ENCODE peak calls at places on chromosomes 13 and 19, in seven cellular contexts. One of them, this sample, is unnamed.

GRCh38 chr13:101838305-101838835 is 385.9 kb downstream of the ITGBL1 start:
- DNase-seq in H7: no peak
- DNase-seq in activated naive CD4-positive, alpha-beta T cell treated with anti-CD3 and anti-CD28 coated beads, Interleukin-2, amount 10 ng/mL, durations not matched to agents 7 days and 5 days: no peak
- DNase-seq in KBM-7: no peak
- DNase-seq in breast epithelium: no peak
- DNase-seq in activated naive CD8-positive, alpha-beta T cell treated with anti-CD3 and anti-CD28 coated beads, Interleukin-2, amount 50 U/mL, for 24 hours: no peak
- DNase-seq in erythroblast: no peak
- DNase-seq in this sample: no peak

GRCh38 chr13:108947551-108948030 is 318.2 kb downstream of the MYO16 start:
- DNase-seq in H7: no peak
- DNase-seq in activated naive CD4-positive, alpha-beta T cell treated with anti-CD3 and anti-CD28 coated beads, Interleukin-2, amount 10 ng/mL, durations not matched to agents 7 days and 5 days: no peak
- DNase-seq in KBM-7: no peak
- DNase-seq in breast epithelium: no peak
- DNase-seq in activated naive CD8-positive, alpha-beta T cell treated with anti-CD3 and anti-CD28 coated beads, Interleukin-2, amount 50 U/mL, for 24 hours: no peak
- DNase-seq in erythroblast: no peak
- DNase-seq in this sample: no peak

GRCh38 chr13:113748862-113749451 is 10.1 kb upstream of the TMEM255B start:
- DNase-seq in H7: peak
- DNase-seq in activated naive CD4-positive, alpha-beta T cell treated with anti-CD3 and anti-CD28 coated beads, Interleukin-2, amount 10 ng/mL, durations not matched to agents 7 days and 5 days: no peak
- DNase-seq in KBM-7: no peak
- DNase-seq in breast epithelium: no peak
- DNase-seq in activated naive CD8-positive, alpha-beta T cell treated with anti-CD3 and anti-CD28 coated beads, Interleukin-2, amount 50 U/mL, for 24 hours: no peak
- DNase-seq in erythroblast: no peak
- DNase-seq in this sample: no peak

GRCh38 chr13:28357247-28357825 is 137.6 kb downstream of the FLT1 start:
- DNase-seq in H7: no peak
- DNase-seq in activated naive CD4-positive, alpha-beta T cell treated with anti-CD3 and anti-CD28 coated beads, Interleukin-2, amount 10 ng/mL, durations not matched to agents 7 days and 5 days: no peak
- DNase-seq in KBM-7: no peak
- DNase-seq in breast epithelium: no peak
- DNase-seq in activated naive CD8-positive, alpha-beta T cell treated with anti-CD3 and anti-CD28 coated beads, Interleukin-2, amount 50 U/mL, for 24 hours: no peak
- DNase-seq in erythroblast: no peak
- DNase-seq in this sample: peak

GRCh38 chr19:28537079-28537478 is 675.9 kb downstream of the UQCRFS1 start:
- DNase-seq in H7: no peak
- DNase-seq in activated naive CD4-positive, alpha-beta T cell treated with anti-CD3 and anti-CD28 coated beads, Interleukin-2, amount 10 ng/mL, durations not matched to agents 7 days and 5 days: no peak
- DNase-seq in KBM-7: no peak
- DNase-seq in breast epithelium: no peak
- DNase-seq in activated naive CD8-positive, alpha-beta T cell treated with anti-CD3 and anti-CD28 coated beads, Interleukin-2, amount 50 U/mL, for 24 hours: no peak
- DNase-seq in erythroblast: no peak
- DNase-seq in this sample: no peak

GRCh38 chr13:50161052-50161451 is 145.8 kb downstream of the KCNRG start:
- DNase-seq in H7: no peak
- DNase-seq in activated naive CD4-positive, alpha-beta T cell treated with anti-CD3 and anti-CD28 coated beads, Interleukin-2, amount 10 ng/mL, durations not matched to agents 7 days and 5 days: no peak
- DNase-seq in KBM-7: no peak
- DNase-seq in breast epithelium: no peak
- DNase-seq in activated naive CD8-positive, alpha-beta T cell treated with anti-CD3 and anti-CD28 coated beads, Interleukin-2, amount 50 U/mL, for 24 hours: no peak
- DNase-seq in erythroblast: peak
- DNase-seq in this sample: no peak

GRCh38 chr19:12792853-12793289 is 1.6 kb downstream of the JUNB start:
- DNase-seq in H7: peak
- DNase-seq in activated naive CD4-positive, alpha-beta T cell treated with anti-CD3 and anti-CD28 coated beads, Interleukin-2, amount 10 ng/mL, durations not matched to agents 7 days and 5 days: no peak
- DNase-seq in KBM-7: no peak
- DNase-seq in breast epithelium: no peak
- DNase-seq in activated naive CD8-positive, alpha-beta T cell treated with anti-CD3 and anti-CD28 coated beads, Interleukin-2, amount 50 U/mL, for 24 hours: no peak
- DNase-seq in erythroblast: no peak
- DNase-seq in this sample: no peak

GRCh38 chr13:26323127-26323526 is 69.2 kb downstream of the CDK8 start:
- DNase-seq in H7: no peak
- DNase-seq in activated naive CD4-positive, alpha-beta T cell treated with anti-CD3 and anti-CD28 coated beads, Interleukin-2, amount 10 ng/mL, durations not matched to agents 7 days and 5 days: no peak
- DNase-seq in KBM-7: no peak
- DNase-seq in breast epithelium: no peak
- DNase-seq in activated naive CD8-positive, alpha-beta T cell treated with anti-CD3 and anti-CD28 coated beads, Interleukin-2, amount 50 U/mL, for 24 hours: no peak
- DNase-seq in erythroblast: no peak
- DNase-seq in this sample: no peak

GRCh38 chr13:111874981-111875380 is 192.0 kb upstream of the SOX1 start:
- DNase-seq in H7: no peak
- DNase-seq in activated naive CD4-positive, alpha-beta T cell treated with anti-CD3 and anti-CD28 coated beads, Interleukin-2, amount 10 ng/mL, durations not matched to agents 7 days and 5 days: no peak
- DNase-seq in KBM-7: no peak
- DNase-seq in breast epithelium: no peak
- DNase-seq in activated naive CD8-positive, alpha-beta T cell treated with anti-CD3 and anti-CD28 coated beads, Interleukin-2, amount 50 U/mL, for 24 hours: no peak
- DNase-seq in erythroblast: no peak
- DNase-seq in this sample: no peak

GRCh38 chr13:33679658-33680012 is 138.3 kb upstream of the RFC3 start:
- DNase-seq in H7: no peak
- DNase-seq in activated naive CD4-positive, alpha-beta T cell treated with anti-CD3 and anti-CD28 coated beads, Interleukin-2, amount 10 ng/mL, durations not matched to agents 7 days and 5 days: no peak
- DNase-seq in KBM-7: no peak
- DNase-seq in breast epithelium: no peak
- DNase-seq in activated naive CD8-positive, alpha-beta T cell treated with anti-CD3 and anti-CD28 coated beads, Interleukin-2, amount 50 U/mL, for 24 hours: no peak
- DNase-seq in erythroblast: no peak
- DNase-seq in this sample: no peak

GRCh38 chr19:3723883-3724282 is 15.7 kb downstream of the TJP3 start:
- DNase-seq in H7: peak
- DNase-seq in activated naive CD4-positive, alpha-beta T cell treated with anti-CD3 and anti-CD28 coated beads, Interleukin-2, amount 10 ng/mL, durations not matched to agents 7 days and 5 days: no peak
- DNase-seq in KBM-7: no peak
- DNase-seq in breast epithelium: no peak
- DNase-seq in activated naive CD8-positive, alpha-beta T cell treated with anti-CD3 and anti-CD28 coated beads, Interleukin-2, amount 50 U/mL, for 24 hours: no peak
- DNase-seq in erythroblast: no peak
- DNase-seq in this sample: no peak

GRCh38 chr13:74931698-74932433 is 550.1 kb downstream of the TBC1D4 start:
- DNase-seq in H7: no peak
- DNase-seq in activated naive CD4-positive, alpha-beta T cell treated with anti-CD3 and anti-CD28 coated beads, Interleukin-2, amount 10 ng/mL, durations not matched to agents 7 days and 5 days: no peak
- DNase-seq in KBM-7: no peak
- DNase-seq in breast epithelium: no peak
- DNase-seq in activated naive CD8-positive, alpha-beta T cell treated with anti-CD3 and anti-CD28 coated beads, Interleukin-2, amount 50 U/mL, for 24 hours: no peak
- DNase-seq in erythroblast: no peak
- DNase-seq in this sample: no peak

GRCh38 chr13:44013666-44014291 is 134.1 kb downstream of the LACC1 start:
- DNase-seq in H7: no peak
- DNase-seq in activated naive CD4-positive, alpha-beta T cell treated with anti-CD3 and anti-CD28 coated beads, Interleukin-2, amount 10 ng/mL, durations not matched to agents 7 days and 5 days: no peak
- DNase-seq in KBM-7: no peak
- DNase-seq in breast epithelium: no peak
- DNase-seq in activated naive CD8-positive, alpha-beta T cell treated with anti-CD3 and anti-CD28 coated beads, Interleukin-2, amount 50 U/mL, for 24 hours: no peak
- DNase-seq in erythroblast: no peak
- DNase-seq in this sample: peak

GRCh38 chr13:20258208-20258962 is 26.3 kb upstream of the GJB6 start:
- DNase-seq in H7: no peak
- DNase-seq in activated naive CD4-positive, alpha-beta T cell treated with anti-CD3 and anti-CD28 coated beads, Interleukin-2, amount 10 ng/mL, durations not matched to agents 7 days and 5 days: no peak
- DNase-seq in KBM-7: no peak
- DNase-seq in breast epithelium: no peak
- DNase-seq in activated naive CD8-positive, alpha-beta T cell treated with anti-CD3 and anti-CD28 coated beads, Interleukin-2, amount 50 U/mL, for 24 hours: no peak
- DNase-seq in erythroblast: no peak
- DNase-seq in this sample: no peak

GRCh38 chr19:50933640-50934039 is 19.2 kb downstream of the KLK5 start:
- DNase-seq in H7: no peak
- DNase-seq in activated naive CD4-positive, alpha-beta T cell treated with anti-CD3 and anti-CD28 coated beads, Interleukin-2, amount 10 ng/mL, durations not matched to agents 7 days and 5 days: no peak
- DNase-seq in KBM-7: no peak
- DNase-seq in breast epithelium: no peak
- DNase-seq in activated naive CD8-positive, alpha-beta T cell treated with anti-CD3 and anti-CD28 coated beads, Interleukin-2, amount 50 U/mL, for 24 hours: no peak
- DNase-seq in erythroblast: peak
- DNase-seq in this sample: no peak

GRCh38 chr19:46271488-46272197 is 25.2 kb upstream of the HIF3A start:
- DNase-seq in H7: no peak
- DNase-seq in activated naive CD4-positive, alpha-beta T cell treated with anti-CD3 and anti-CD28 coated beads, Interleukin-2, amount 10 ng/mL, durations not matched to agents 7 days and 5 days: no peak
- DNase-seq in KBM-7: no peak
- DNase-seq in breast epithelium: no peak
- DNase-seq in activated naive CD8-positive, alpha-beta T cell treated with anti-CD3 and anti-CD28 coated beads, Interleukin-2, amount 50 U/mL, for 24 hours: peak
- DNase-seq in erythroblast: no peak
- DNase-seq in this sample: peak

GRCh38 chr19:44341794-44342193 is 14.7 kb downstream of the ZNF112 start:
- DNase-seq in H7: no peak
- DNase-seq in activated naive CD4-positive, alpha-beta T cell treated with anti-CD3 and anti-CD28 coated beads, Interleukin-2, amount 10 ng/mL, durations not matched to agents 7 days and 5 days: no peak
- DNase-seq in KBM-7: no peak
- DNase-seq in breast epithelium: no peak
- DNase-seq in activated naive CD8-positive, alpha-beta T cell treated with anti-CD3 and anti-CD28 coated beads, Interleukin-2, amount 50 U/mL, for 24 hours: no peak
- DNase-seq in erythroblast: no peak
- DNase-seq in this sample: no peak

GRCh38 chr19:41219924-41220567 is 1.0 kb downstream of the AXL start:
- DNase-seq in H7: peak
- DNase-seq in activated naive CD4-positive, alpha-beta T cell treated with anti-CD3 and anti-CD28 coated beads, Interleukin-2, amount 10 ng/mL, durations not matched to agents 7 days and 5 days: no peak
- DNase-seq in KBM-7: no peak
- DNase-seq in breast epithelium: no peak
- DNase-seq in activated naive CD8-positive, alpha-beta T cell treated with anti-CD3 and anti-CD28 coated beads, Interleukin-2, amount 50 U/mL, for 24 hours: no peak
- DNase-seq in erythroblast: no peak
- DNase-seq in this sample: peak

GRCh38 chr13:43316997-43317396 is 293.6 kb downstream of the DNAJC15 start:
- DNase-seq in H7: peak
- DNase-seq in activated naive CD4-positive, alpha-beta T cell treated with anti-CD3 and anti-CD28 coated beads, Interleukin-2, amount 10 ng/mL, durations not matched to agents 7 days and 5 days: no peak
- DNase-seq in KBM-7: peak
- DNase-seq in breast epithelium: no peak
- DNase-seq in activated naive CD8-positive, alpha-beta T cell treated with anti-CD3 and anti-CD28 coated beads, Interleukin-2, amount 50 U/mL, for 24 hours: no peak
- DNase-seq in erythroblast: no peak
- DNase-seq in this sample: peak

GRCh38 chr13:19088416-19088815 is 93.2 kb downstream of the TUBA3C start:
- DNase-seq in H7: no peak
- DNase-seq in activated naive CD4-positive, alpha-beta T cell treated with anti-CD3 and anti-CD28 coated beads, Interleukin-2, amount 10 ng/mL, durations not matched to agents 7 days and 5 days: no peak
- DNase-seq in KBM-7: no peak
- DNase-seq in breast epithelium: no peak
- DNase-seq in activated naive CD8-positive, alpha-beta T cell treated with anti-CD3 and anti-CD28 coated beads, Interleukin-2, amount 50 U/mL, for 24 hours: no peak
- DNase-seq in erythroblast: no peak
- DNase-seq in this sample: no peak

GRCh38 chr19:34808566-34808965 is 35.6 kb upstream of the ZNF599 start:
- DNase-seq in H7: no peak
- DNase-seq in activated naive CD4-positive, alpha-beta T cell treated with anti-CD3 and anti-CD28 coated beads, Interleukin-2, amount 10 ng/mL, durations not matched to agents 7 days and 5 days: no peak
- DNase-seq in KBM-7: no peak
- DNase-seq in breast epithelium: no peak
- DNase-seq in activated naive CD8-positive, alpha-beta T cell treated with anti-CD3 and anti-CD28 coated beads, Interleukin-2, amount 50 U/mL, for 24 hours: no peak
- DNase-seq in erythroblast: no peak
- DNase-seq in this sample: peak

GRCh38 chr13:73096173-73097117 is 37.6 kb downstream of the KLF5 start:
- DNase-seq in H7: no peak
- DNase-seq in activated naive CD4-positive, alpha-beta T cell treated with anti-CD3 and anti-CD28 coated beads, Interleukin-2, amount 10 ng/mL, durations not matched to agents 7 days and 5 days: no peak
- DNase-seq in KBM-7: no peak
- DNase-seq in breast epithelium: no peak
- DNase-seq in activated naive CD8-positive, alpha-beta T cell treated with anti-CD3 and anti-CD28 coated beads, Interleukin-2, amount 50 U/mL, for 24 hours: no peak
- DNase-seq in erythroblast: no peak
- DNase-seq in this sample: no peak

GRCh38 chr13:20353973-20354372 is 121.9 kb upstream of the GJB6 start:
- DNase-seq in H7: no peak
- DNase-seq in activated naive CD4-positive, alpha-beta T cell treated with anti-CD3 and anti-CD28 coated beads, Interleukin-2, amount 10 ng/mL, durations not matched to agents 7 days and 5 days: no peak
- DNase-seq in KBM-7: peak
- DNase-seq in breast epithelium: no peak
- DNase-seq in activated naive CD8-positive, alpha-beta T cell treated with anti-CD3 and anti-CD28 coated beads, Interleukin-2, amount 50 U/mL, for 24 hours: no peak
- DNase-seq in erythroblast: no peak
- DNase-seq in this sample: no peak

GRCh38 chr19:15828121-15828620 is 12.7 kb upstream of the OR10H1 start:
- DNase-seq in H7: no peak
- DNase-seq in activated naive CD4-positive, alpha-beta T cell treated with anti-CD3 and anti-CD28 coated beads, Interleukin-2, amount 10 ng/mL, durations not matched to agents 7 days and 5 days: no peak
- DNase-seq in KBM-7: peak
- DNase-seq in breast epithelium: no peak
- DNase-seq in activated naive CD8-positive, alpha-beta T cell treated with anti-CD3 and anti-CD28 coated beads, Interleukin-2, amount 50 U/mL, for 24 hours: no peak
- DNase-seq in erythroblast: peak
- DNase-seq in this sample: no peak

GRCh38 chr19:10517361-10517759 is at the start of gene S1PR5:
- DNase-seq in H7: peak
- DNase-seq in activated naive CD4-positive, alpha-beta T cell treated with anti-CD3 and anti-CD28 coated beads, Interleukin-2, amount 10 ng/mL, durations not matched to agents 7 days and 5 days: peak
- DNase-seq in KBM-7: no peak
- DNase-seq in breast epithelium: no peak
- DNase-seq in activated naive CD8-positive, alpha-beta T cell treated with anti-CD3 and anti-CD28 coated beads, Interleukin-2, amount 50 U/mL, for 24 hours: no peak
- DNase-seq in erythroblast: no peak
- DNase-seq in this sample: no peak

GRCh38 chr19:11848594-11849263 is at the start of gene ZNF439:
- DNase-seq in H7: peak
- DNase-seq in activated naive CD4-positive, alpha-beta T cell treated with anti-CD3 and anti-CD28 coated beads, Interleukin-2, amount 10 ng/mL, durations not matched to agents 7 days and 5 days: peak
- DNase-seq in KBM-7: no peak
- DNase-seq in breast epithelium: peak
- DNase-seq in activated naive CD8-positive, alpha-beta T cell treated with anti-CD3 and anti-CD28 coated beads, Interleukin-2, amount 50 U/mL, for 24 hours: peak
- DNase-seq in erythroblast: peak
- DNase-seq in this sample: peak

GRCh38 chr19:20315543-20315942 is 148.5 kb downstream of the ZNF486 start:
- DNase-seq in H7: no peak
- DNase-seq in activated naive CD4-positive, alpha-beta T cell treated with anti-CD3 and anti-CD28 coated beads, Interleukin-2, amount 10 ng/mL, durations not matched to agents 7 days and 5 days: no peak
- DNase-seq in KBM-7: no peak
- DNase-seq in breast epithelium: no peak
- DNase-seq in activated naive CD8-positive, alpha-beta T cell treated with anti-CD3 and anti-CD28 coated beads, Interleukin-2, amount 50 U/mL, for 24 hours: no peak
- DNase-seq in erythroblast: no peak
- DNase-seq in this sample: no peak

GRCh38 chr19:29837448-29837961 is 25.7 kb downstream of the CCNE1 start:
- DNase-seq in H7: no peak
- DNase-seq in activated naive CD4-positive, alpha-beta T cell treated with anti-CD3 and anti-CD28 coated beads, Interleukin-2, amount 10 ng/mL, durations not matched to agents 7 days and 5 days: peak
- DNase-seq in KBM-7: no peak
- DNase-seq in breast epithelium: no peak
- DNase-seq in activated naive CD8-positive, alpha-beta T cell treated with anti-CD3 and anti-CD28 coated beads, Interleukin-2, amount 50 U/mL, for 24 hours: peak
- DNase-seq in erythroblast: no peak
- DNase-seq in this sample: no peak

GRCh38 chr13:75514080-75515040 is 23.3 kb downstream of the COMMD6 start:
- DNase-seq in H7: no peak
- DNase-seq in activated naive CD4-positive, alpha-beta T cell treated with anti-CD3 and anti-CD28 coated beads, Interleukin-2, amount 10 ng/mL, durations not matched to agents 7 days and 5 days: no peak
- DNase-seq in KBM-7: peak
- DNase-seq in breast epithelium: no peak
- DNase-seq in activated naive CD8-positive, alpha-beta T cell treated with anti-CD3 and anti-CD28 coated beads, Interleukin-2, amount 50 U/mL, for 24 hours: no peak
- DNase-seq in erythroblast: no peak
- DNase-seq in this sample: no peak

GRCh38 chr19:51743405-51743804 is 8.3 kb downstream of the FPR1 start:
- DNase-seq in H7: no peak
- DNase-seq in activated naive CD4-positive, alpha-beta T cell treated with anti-CD3 and anti-CD28 coated beads, Interleukin-2, amount 10 ng/mL, durations not matched to agents 7 days and 5 days: no peak
- DNase-seq in KBM-7: no peak
- DNase-seq in breast epithelium: no peak
- DNase-seq in activated naive CD8-positive, alpha-beta T cell treated with anti-CD3 and anti-CD28 coated beads, Interleukin-2, amount 50 U/mL, for 24 hours: no peak
- DNase-seq in erythroblast: no peak
- DNase-seq in this sample: no peak

GRCh38 chr19:7917292-7918061 is 2.7 kb upstream of the SNAPC2 start:
- DNase-seq in H7: peak
- DNase-seq in activated naive CD4-positive, alpha-beta T cell treated with anti-CD3 and anti-CD28 coated beads, Interleukin-2, amount 10 ng/mL, durations not matched to agents 7 days and 5 days: peak
- DNase-seq in KBM-7: peak
- DNase-seq in breast epithelium: no peak
- DNase-seq in activated naive CD8-positive, alpha-beta T cell treated with anti-CD3 and anti-CD28 coated beads, Interleukin-2, amount 50 U/mL, for 24 hours: peak
- DNase-seq in erythroblast: peak
- DNase-seq in this sample: peak

GRCh38 chr19:18357442-18358264 is 17.3 kb downstream of the PGPEP1 start:
- DNase-seq in H7: no peak
- DNase-seq in activated naive CD4-positive, alpha-beta T cell treated with anti-CD3 and anti-CD28 coated beads, Interleukin-2, amount 10 ng/mL, durations not matched to agents 7 days and 5 days: no peak
- DNase-seq in KBM-7: no peak
- DNase-seq in breast epithelium: no peak
- DNase-seq in activated naive CD8-positive, alpha-beta T cell treated with anti-CD3 and anti-CD28 coated beads, Interleukin-2, amount 50 U/mL, for 24 hours: no peak
- DNase-seq in erythroblast: no peak
- DNase-seq in this sample: no peak

GRCh38 chr19:56099638-56100539 is 21.2 kb downstream of the ZNF787 start:
- DNase-seq in H7: peak
- DNase-seq in activated naive CD4-positive, alpha-beta T cell treated with anti-CD3 and anti-CD28 coated beads, Interleukin-2, amount 10 ng/mL, durations not matched to agents 7 days and 5 days: no peak
- DNase-seq in KBM-7: no peak
- DNase-seq in breast epithelium: no peak
- DNase-seq in activated naive CD8-positive, alpha-beta T cell treated with anti-CD3 and anti-CD28 coated beads, Interleukin-2, amount 50 U/mL, for 24 hours: no peak
- DNase-seq in erythroblast: no peak
- DNase-seq in this sample: no peak

GRCh38 chr13:44816701-44817684 is 172.3 kb downstream of the NUFIP1 start:
- DNase-seq in H7: no peak
- DNase-seq in activated naive CD4-positive, alpha-beta T cell treated with anti-CD3 and anti-CD28 coated beads, Interleukin-2, amount 10 ng/mL, durations not matched to agents 7 days and 5 days: no peak
- DNase-seq in KBM-7: no peak
- DNase-seq in breast epithelium: no peak
- DNase-seq in activated naive CD8-positive, alpha-beta T cell treated with anti-CD3 and anti-CD28 coated beads, Interleukin-2, amount 50 U/mL, for 24 hours: no peak
- DNase-seq in erythroblast: no peak
- DNase-seq in this sample: peak

GRCh38 chr19:46785054-46785979 is 3.1 kb downstream of the SLC1A5 start:
- DNase-seq in H7: peak
- DNase-seq in activated naive CD4-positive, alpha-beta T cell treated with anti-CD3 and anti-CD28 coated beads, Interleukin-2, amount 10 ng/mL, durations not matched to agents 7 days and 5 days: no peak
- DNase-seq in KBM-7: no peak
- DNase-seq in breast epithelium: no peak
- DNase-seq in activated naive CD8-positive, alpha-beta T cell treated with anti-CD3 and anti-CD28 coated beads, Interleukin-2, amount 50 U/mL, for 24 hours: no peak
- DNase-seq in erythroblast: no peak
- DNase-seq in this sample: no peak

GRCh38 chr19:19026299-19026971 is 6.9 kb downstream of the SUGP2 start:
- DNase-seq in H7: peak
- DNase-seq in activated naive CD4-positive, alpha-beta T cell treated with anti-CD3 and anti-CD28 coated beads, Interleukin-2, amount 10 ng/mL, durations not matched to agents 7 days and 5 days: no peak
- DNase-seq in KBM-7: peak
- DNase-seq in breast epithelium: no peak
- DNase-seq in activated naive CD8-positive, alpha-beta T cell treated with anti-CD3 and anti-CD28 coated beads, Interleukin-2, amount 50 U/mL, for 24 hours: no peak
- DNase-seq in erythroblast: no peak
- DNase-seq in this sample: peak

GRCh38 chr19:39671739-39672363 is 16.1 kb downstream of the LGALS16 start:
- DNase-seq in H7: peak
- DNase-seq in activated naive CD4-positive, alpha-beta T cell treated with anti-CD3 and anti-CD28 coated beads, Interleukin-2, amount 10 ng/mL, durations not matched to agents 7 days and 5 days: peak
- DNase-seq in KBM-7: peak
- DNase-seq in breast epithelium: no peak
- DNase-seq in activated naive CD8-positive, alpha-beta T cell treated with anti-CD3 and anti-CD28 coated beads, Interleukin-2, amount 50 U/mL, for 24 hours: peak
- DNase-seq in erythroblast: peak
- DNase-seq in this sample: peak

GRCh38 chr19:2495130-2495641 is 19.3 kb downstream of the GADD45B start:
- DNase-seq in H7: peak
- DNase-seq in activated naive CD4-positive, alpha-beta T cell treated with anti-CD3 and anti-CD28 coated beads, Interleukin-2, amount 10 ng/mL, durations not matched to agents 7 days and 5 days: peak
- DNase-seq in KBM-7: no peak
- DNase-seq in breast epithelium: peak
- DNase-seq in activated naive CD8-positive, alpha-beta T cell treated with anti-CD3 and anti-CD28 coated beads, Interleukin-2, amount 50 U/mL, for 24 hours: no peak
- DNase-seq in erythroblast: no peak
- DNase-seq in this sample: peak